ENCODE peak calls at places on chromosomes 4 and X, in nine cellular contexts. F is CD4-positive, alpha-beta memory T cell; H is cardiac septum; I is NCI-H524; J is LHCN-M2; T is aorta; B is psoas muscle; A is DMS 273 treated with DMSO at 0.1 percent for 48 hours; L is glutamatergic neuron. N is an unnamed sample.

GRCh38 chr4:94515365-94515764 is 63.6 kb downstream of the PDLIM5 start:
- DNase-seq in H (no peak), L (no peak), B (no peak), J (no peak), T (no peak), I (no peak), A (no peak), F (no peak), N (no peak)

GRCh38 chr4:6762244-6762615 is 20.3 kb upstream of the KIAA0232 start:
- DNase-seq in A (no peak), L (no peak), B (no peak), I (no peak), H (no peak), J (no peak), F (no peak), T (no peak), N (no peak)

GRCh38 chr4:40515398-40516293 is 114.0 kb downstream of the RBM47 start:
- DNase-seq in T (no peak), J (no peak), L (no peak), A (no peak), B (no peak), H (no peak), I (no peak), F (no peak), N (peak)

GRCh38 chrX:113512700-113513395 is 672.2 kb upstream of the AMOT start:
- DNase-seq in F (no peak), H (no peak), B (no peak), A (no peak), J (peak), I (no peak), T (no peak), L (no peak), N (no peak)

GRCh38 chrX:22652596-22652995 is 347.2 kb upstream of the DDX53 start:
- DNase-seq in T (no peak), F (no peak), L (peak), J (peak), I (no peak), H (no peak), A (no peak), B (no peak), N (no peak)

GRCh38 chr4:120853101-120853940 is 69.2 kb downstream of the PRDM5 start:
- DNase-seq in H (no peak), J (no peak), A (no peak), I (no peak), F (no peak), B (no peak), T (no peak), L (no peak), N (no peak)

GRCh38 chr4:127580891-127581290 is 51.9 kb upstream of the INTU start:
- DNase-seq in A (no peak), L (no peak), H (no peak), B (no peak), F (no peak), T (no peak), I (no peak), J (no peak), N (no peak)

GRCh38 chrX:108439961-108440696 is 491 bp downstream of the COL4A5 start:
- DNase-seq in H (no peak), F (no peak), B (peak), L (peak), I (no peak), A (no peak), T (peak), J (peak), N (no peak)

GRCh38 chr4:71184195-71184781 is 154.5 kb upstream of the SLC4A4 start:
- DNase-seq in T (no peak), L (peak), I (no peak), H (no peak), F (peak), A (peak), J (peak), B (no peak), N (peak)

GRCh38 chrX:46727445-46727844 is 31.5 kb downstream of the SLC9A7 start:
- DNase-seq in A (no peak), B (no peak), I (no peak), H (no peak), J (no peak), F (no peak), L (no peak), T (no peak), N (no peak)

GRCh38 chr4:26420903-26421302 is 69.4 kb downstream of the CCKAR start:
- DNase-seq in L (no peak), F (no peak), I (no peak), J (peak), B (no peak), A (no peak), H (no peak), T (no peak), N (no peak)

GRCh38 chr4:39096847-39097246 is 34.8 kb downstream of the KLHL5 start:
- DNase-seq in H (no peak), J (no peak), F (no peak), I (no peak), T (no peak), L (no peak), B (no peak), A (no peak), N (no peak)

GRCh38 chrX:105460366-105460765 is 239.9 kb upstream of the TEX13A start:
- DNase-seq in A (no peak), J (peak), L (no peak), B (no peak), T (no peak), I (no peak), F (no peak), H (no peak), N (no peak)

GRCh38 chr4:182918791-182919302 is 1.7 kb upstream of the DCTD start:
- DNase-seq in I (no peak), A (no peak), B (no peak), J (no peak), L (no peak), H (no peak), F (peak), T (no peak), N (no peak)

GRCh38 chr4:498328-498919 is 532 bp downstream of the ZNF721 start:
- DNase-seq in L (no peak), J (no peak), I (no peak), A (no peak), H (no peak), B (no peak), F (no peak), T (no peak), N (no peak)

GRCh38 chrX:20059467-20060128 is 57.1 kb downstream of the MAP7D2 start:
- DNase-seq in L (no peak), H (no peak), I (no peak), A (no peak), T (no peak), J (no peak), B (no peak), F (no peak), N (no peak)

GRCh38 chr4:57080781-57081650 is 29.2 kb downstream of the IGFBP7 start:
- DNase-seq in I (no peak), J (peak), F (no peak), T (peak), B (no peak), H (no peak), L (no peak), A (no peak), N (no peak)

GRCh38 chrX:14915596-14915995 is 42.4 kb downstream of the MOSPD2 start:
- DNase-seq in B (no peak), T (no peak), H (no peak), A (no peak), J (peak), I (no peak), F (no peak), L (no peak), N (no peak)

GRCh38 chr4:42397635-42398447 is 553 bp downstream of the SHISA3 start:
- DNase-seq in J (no peak), L (peak), T (peak), B (peak), F (no peak), A (no peak), I (no peak), H (no peak), N (peak)

GRCh38 chrX:18938710-18939109 is 45.2 kb downstream of the PHKA2 start:
- DNase-seq in F (no peak), H (no peak), I (no peak), A (no peak), B (no peak), T (no peak), J (no peak), L (no peak), N (no peak)